ENCODE peak calls at places on chromosomes 11 and 22, in ten cellular contexts. One of them, this sample, is unnamed.

GRCh38 chr11:91158901-91159537 is 936.2 kb upstream of the CHORDC1 start:
- DNase-seq in glutamatergic neuron: no peak
- DNase-seq in effector memory CD8-positive, alpha-beta T cell: no peak
- DNase-seq in LHCN-M2: peak
- DNase-seq in small intestine: no peak
- DNase-seq in NCI-H774: no peak
- DNase-seq in C1 segment of cervical spinal cord: no peak
- DNase-seq in T-helper 2 cell: no peak
- DNase-seq in HT-29: no peak
- DNase-seq in stromal cell of bone marrow: no peak
- DNase-seq in this sample: no peak

GRCh38 chr22:42863349-42863911 is 6.4 kb upstream of the ARFGAP3 start:
- DNase-seq in LHCN-M2: peak
- DNase-seq in glutamatergic neuron: no peak
- DNase-seq in HT-29: peak
- DNase-seq in stromal cell of bone marrow: peak
- DNase-seq in NCI-H774: no peak
- DNase-seq in effector memory CD8-positive, alpha-beta T cell: no peak
- DNase-seq in T-helper 2 cell: no peak
- DNase-seq in C1 segment of cervical spinal cord: no peak
- DNase-seq in small intestine: no peak
- DNase-seq in this sample: no peak

GRCh38 chr11:2570211-2570811 is 125.5 kb downstream of the KCNQ1 start:
- DNase-seq in T-helper 2 cell: peak
- DNase-seq in stromal cell of bone marrow: no peak
- DNase-seq in small intestine: no peak
- DNase-seq in glutamatergic neuron: no peak
- DNase-seq in NCI-H774: no peak
- DNase-seq in effector memory CD8-positive, alpha-beta T cell: no peak
- DNase-seq in C1 segment of cervical spinal cord: no peak
- DNase-seq in HT-29: no peak
- DNase-seq in LHCN-M2: no peak
- DNase-seq in this sample: no peak

GRCh38 chr11:66142370-66143263 is 72.5 kb downstream of the PACS1 start:
- DNase-seq in stromal cell of bone marrow: no peak
- DNase-seq in NCI-H774: no peak
- DNase-seq in small intestine: no peak
- DNase-seq in glutamatergic neuron: no peak
- DNase-seq in T-helper 2 cell: no peak
- DNase-seq in LHCN-M2: peak
- DNase-seq in effector memory CD8-positive, alpha-beta T cell: no peak
- DNase-seq in HT-29: no peak
- DNase-seq in C1 segment of cervical spinal cord: no peak
- DNase-seq in this sample: no peak

GRCh38 chr22:36921309-36922096 is 8.1 kb downstream of the CSF2RB start:
- DNase-seq in glutamatergic neuron: no peak
- DNase-seq in effector memory CD8-positive, alpha-beta T cell: no peak
- DNase-seq in small intestine: no peak
- DNase-seq in LHCN-M2: no peak
- DNase-seq in C1 segment of cervical spinal cord: no peak
- DNase-seq in T-helper 2 cell: no peak
- DNase-seq in stromal cell of bone marrow: no peak
- DNase-seq in NCI-H774: no peak
- DNase-seq in HT-29: no peak
- DNase-seq in this sample: no peak

GRCh38 chr22:36069368-36069767 is 40.7 kb upstream of the RBFOX2 start:
- DNase-seq in small intestine: no peak
- DNase-seq in NCI-H774: no peak
- DNase-seq in glutamatergic neuron: no peak
- DNase-seq in T-helper 2 cell: no peak
- DNase-seq in C1 segment of cervical spinal cord: no peak
- DNase-seq in LHCN-M2: no peak
- DNase-seq in effector memory CD8-positive, alpha-beta T cell: no peak
- DNase-seq in stromal cell of bone marrow: no peak
- DNase-seq in HT-29: no peak
- DNase-seq in this sample: no peak

GRCh38 chr11:132318421-132319157 is 948.2 kb downstream of the NTM start:
- DNase-seq in effector memory CD8-positive, alpha-beta T cell: no peak
- DNase-seq in NCI-H774: no peak
- DNase-seq in stromal cell of bone marrow: peak
- DNase-seq in LHCN-M2: peak
- DNase-seq in HT-29: no peak
- DNase-seq in glutamatergic neuron: no peak
- DNase-seq in T-helper 2 cell: no peak
- DNase-seq in small intestine: no peak
- DNase-seq in C1 segment of cervical spinal cord: no peak
- DNase-seq in this sample: no peak

GRCh38 chr11:116578971-116579687 is 193.7 kb downstream of the BUD13 start:
- DNase-seq in stromal cell of bone marrow: no peak
- DNase-seq in NCI-H774: no peak
- DNase-seq in HT-29: no peak
- DNase-seq in C1 segment of cervical spinal cord: peak
- DNase-seq in LHCN-M2: no peak
- DNase-seq in small intestine: no peak
- DNase-seq in effector memory CD8-positive, alpha-beta T cell: no peak
- DNase-seq in T-helper 2 cell: no peak
- DNase-seq in glutamatergic neuron: peak
- DNase-seq in this sample: no peak

GRCh38 chr11:80414766-80415165 is 973.9 kb upstream of the TENM4 start:
- DNase-seq in LHCN-M2: peak
- DNase-seq in HT-29: no peak
- DNase-seq in C1 segment of cervical spinal cord: no peak
- DNase-seq in glutamatergic neuron: no peak
- DNase-seq in effector memory CD8-positive, alpha-beta T cell: no peak
- DNase-seq in NCI-H774: no peak
- DNase-seq in T-helper 2 cell: no peak
- DNase-seq in small intestine: peak
- DNase-seq in stromal cell of bone marrow: no peak
- DNase-seq in this sample: no peak

GRCh38 chr22:20583471-20583922 is 76.1 kb downstream of the MED15 start:
- DNase-seq in small intestine: no peak
- DNase-seq in T-helper 2 cell: no peak
- DNase-seq in effector memory CD8-positive, alpha-beta T cell: no peak
- DNase-seq in stromal cell of bone marrow: no peak
- DNase-seq in HT-29: peak
- DNase-seq in LHCN-M2: no peak
- DNase-seq in C1 segment of cervical spinal cord: peak
- DNase-seq in NCI-H774: no peak
- DNase-seq in glutamatergic neuron: no peak
- DNase-seq in this sample: no peak

GRCh38 chr22:41951898-41952474 is at the start of gene SMIM45:
- DNase-seq in T-helper 2 cell: no peak
- DNase-seq in NCI-H774: no peak
- DNase-seq in C1 segment of cervical spinal cord: peak
- DNase-seq in glutamatergic neuron: peak
- DNase-seq in HT-29: no peak
- DNase-seq in effector memory CD8-positive, alpha-beta T cell: no peak
- DNase-seq in small intestine: no peak
- DNase-seq in stromal cell of bone marrow: no peak
- DNase-seq in LHCN-M2: no peak
- DNase-seq in this sample: no peak

GRCh38 chr22:47398921-47399790 is 636.7 kb downstream of the TBC1D22A start:
- DNase-seq in stromal cell of bone marrow: no peak
- DNase-seq in LHCN-M2: no peak
- DNase-seq in glutamatergic neuron: no peak
- DNase-seq in C1 segment of cervical spinal cord: no peak
- DNase-seq in HT-29: no peak
- DNase-seq in T-helper 2 cell: no peak
- DNase-seq in small intestine: no peak
- DNase-seq in NCI-H774: no peak
- DNase-seq in effector memory CD8-positive, alpha-beta T cell: no peak
- DNase-seq in this sample: no peak

GRCh38 chr11:20840341-20840740 is 171.0 kb downstream of the NELL1 start:
- DNase-seq in HT-29: peak
- DNase-seq in C1 segment of cervical spinal cord: no peak
- DNase-seq in LHCN-M2: no peak
- DNase-seq in small intestine: peak
- DNase-seq in stromal cell of bone marrow: no peak
- DNase-seq in effector memory CD8-positive, alpha-beta T cell: no peak
- DNase-seq in NCI-H774: peak
- DNase-seq in T-helper 2 cell: no peak
- DNase-seq in glutamatergic neuron: no peak
- DNase-seq in this sample: no peak

GRCh38 chr11:73226297-73227006 is 8.4 kb downstream of the P2RY2 start:
- DNase-seq in glutamatergic neuron: peak
- DNase-seq in HT-29: no peak
- DNase-seq in NCI-H774: no peak
- DNase-seq in LHCN-M2: no peak
- DNase-seq in T-helper 2 cell: no peak
- DNase-seq in stromal cell of bone marrow: no peak
- DNase-seq in C1 segment of cervical spinal cord: no peak
- DNase-seq in small intestine: no peak
- DNase-seq in effector memory CD8-positive, alpha-beta T cell: no peak
- DNase-seq in this sample: no peak

GRCh38 chr11:26025680-26026079 is 306.2 kb upstream of the ANO3 start:
- DNase-seq in NCI-H774: no peak
- DNase-seq in small intestine: no peak
- DNase-seq in HT-29: no peak
- DNase-seq in glutamatergic neuron: no peak
- DNase-seq in C1 segment of cervical spinal cord: no peak
- DNase-seq in stromal cell of bone marrow: no peak
- DNase-seq in T-helper 2 cell: no peak
- DNase-seq in effector memory CD8-positive, alpha-beta T cell: no peak
- DNase-seq in LHCN-M2: no peak
- DNase-seq in this sample: no peak

GRCh38 chr11:43504316-43504950 is 145.7 kb downstream of the TTC17 start:
- DNase-seq in stromal cell of bone marrow: no peak
- DNase-seq in NCI-H774: no peak
- DNase-seq in effector memory CD8-positive, alpha-beta T cell: no peak
- DNase-seq in T-helper 2 cell: no peak
- DNase-seq in C1 segment of cervical spinal cord: no peak
- DNase-seq in glutamatergic neuron: peak
- DNase-seq in small intestine: no peak
- DNase-seq in LHCN-M2: no peak
- DNase-seq in HT-29: peak
- DNase-seq in this sample: no peak

GRCh38 chr11:124801636-124802312 is 1.6 kb upstream of the MSANTD2 start:
- DNase-seq in LHCN-M2: peak
- DNase-seq in effector memory CD8-positive, alpha-beta T cell: no peak
- DNase-seq in glutamatergic neuron: no peak
- DNase-seq in NCI-H774: no peak
- DNase-seq in T-helper 2 cell: no peak
- DNase-seq in stromal cell of bone marrow: no peak
- DNase-seq in small intestine: no peak
- DNase-seq in C1 segment of cervical spinal cord: no peak
- DNase-seq in HT-29: no peak
- DNase-seq in this sample: no peak

GRCh38 chr11:36451045-36451444 is 59.0 kb downstream of the TRAF6 start:
- DNase-seq in effector memory CD8-positive, alpha-beta T cell: no peak
- DNase-seq in stromal cell of bone marrow: no peak
- DNase-seq in glutamatergic neuron: no peak
- DNase-seq in HT-29: no peak
- DNase-seq in T-helper 2 cell: no peak
- DNase-seq in NCI-H774: no peak
- DNase-seq in small intestine: no peak
- DNase-seq in C1 segment of cervical spinal cord: no peak
- DNase-seq in LHCN-M2: no peak
- DNase-seq in this sample: no peak

GRCh38 chr22:50268655-50269113 is 1.5 kb downstream of the MAPK11 start:
- DNase-seq in glutamatergic neuron: no peak
- DNase-seq in NCI-H774: no peak
- DNase-seq in effector memory CD8-positive, alpha-beta T cell: no peak
- DNase-seq in T-helper 2 cell: no peak
- DNase-seq in HT-29: peak
- DNase-seq in LHCN-M2: no peak
- DNase-seq in C1 segment of cervical spinal cord: peak
- DNase-seq in stromal cell of bone marrow: no peak
- DNase-seq in small intestine: peak
- DNase-seq in this sample: no peak

GRCh38 chr22:29081499-29082236 is 8.8 kb downstream of the KREMEN1 start:
- DNase-seq in LHCN-M2: no peak
- DNase-seq in stromal cell of bone marrow: no peak
- DNase-seq in C1 segment of cervical spinal cord: no peak
- DNase-seq in effector memory CD8-positive, alpha-beta T cell: no peak
- DNase-seq in small intestine: peak
- DNase-seq in NCI-H774: no peak
- DNase-seq in glutamatergic neuron: no peak
- DNase-seq in HT-29: no peak
- DNase-seq in T-helper 2 cell: no peak
- DNase-seq in this sample: no peak

GRCh38 chr11:70159612-70160570 is 43.2 kb upstream of the FADD start:
- DNase-seq in NCI-H774: no peak
- DNase-seq in LHCN-M2: peak
- DNase-seq in T-helper 2 cell: no peak
- DNase-seq in stromal cell of bone marrow: no peak
- DNase-seq in C1 segment of cervical spinal cord: no peak
- DNase-seq in glutamatergic neuron: no peak
- DNase-seq in HT-29: peak
- DNase-seq in small intestine: peak
- DNase-seq in effector memory CD8-positive, alpha-beta T cell: no peak
- DNase-seq in this sample: no peak

GRCh38 chr22:21849489-21849888 is 18.0 kb downstream of the MAPK1 start:
- DNase-seq in small intestine: no peak
- DNase-seq in NCI-H774: no peak
- DNase-seq in T-helper 2 cell: no peak
- DNase-seq in stromal cell of bone marrow: no peak
- DNase-seq in C1 segment of cervical spinal cord: no peak
- DNase-seq in LHCN-M2: no peak
- DNase-seq in effector memory CD8-positive, alpha-beta T cell: no peak
- DNase-seq in glutamatergic neuron: no peak
- DNase-seq in HT-29: no peak
- DNase-seq in this sample: no peak

GRCh38 chr11:133277886-133278285 is 254.4 kb downstream of the OPCML start:
- DNase-seq in NCI-H774: no peak
- DNase-seq in T-helper 2 cell: no peak
- DNase-seq in effector memory CD8-positive, alpha-beta T cell: no peak
- DNase-seq in HT-29: no peak
- DNase-seq in small intestine: no peak
- DNase-seq in C1 segment of cervical spinal cord: no peak
- DNase-seq in glutamatergic neuron: no peak
- DNase-seq in LHCN-M2: no peak
- DNase-seq in stromal cell of bone marrow: no peak
- DNase-seq in this sample: no peak

GRCh38 chr11:46250071-46251052 is 27.1 kb upstream of the CREB3L1 start:
- DNase-seq in T-helper 2 cell: no peak
- DNase-seq in C1 segment of cervical spinal cord: no peak
- DNase-seq in HT-29: peak
- DNase-seq in stromal cell of bone marrow: no peak
- DNase-seq in NCI-H774: no peak
- DNase-seq in glutamatergic neuron: no peak
- DNase-seq in small intestine: peak
- DNase-seq in effector memory CD8-positive, alpha-beta T cell: no peak
- DNase-seq in LHCN-M2: peak
- DNase-seq in this sample: no peak

GRCh38 chr11:13276454-13276851 is 1.1 kb upstream of the BMAL1 start:
- DNase-seq in C1 segment of cervical spinal cord: no peak
- DNase-seq in stromal cell of bone marrow: no peak
- DNase-seq in T-helper 2 cell: peak
- DNase-seq in effector memory CD8-positive, alpha-beta T cell: no peak
- DNase-seq in glutamatergic neuron: no peak
- DNase-seq in NCI-H774: no peak
- DNase-seq in LHCN-M2: no peak
- DNase-seq in small intestine: no peak
- DNase-seq in HT-29: no peak
- DNase-seq in this sample: no peak

GRCh38 chr11:34234086-34234740 is 123.6 kb downstream of the ABTB2 start:
- DNase-seq in glutamatergic neuron: no peak
- DNase-seq in NCI-H774: no peak
- DNase-seq in small intestine: peak
- DNase-seq in C1 segment of cervical spinal cord: no peak
- DNase-seq in T-helper 2 cell: peak
- DNase-seq in effector memory CD8-positive, alpha-beta T cell: peak
- DNase-seq in HT-29: peak
- DNase-seq in LHCN-M2: peak
- DNase-seq in stromal cell of bone marrow: no peak
- DNase-seq in this sample: no peak

GRCh38 chr22:37484115-37485005 is 1.8 kb downstream of the MFNG start:
- DNase-seq in stromal cell of bone marrow: no peak
- DNase-seq in T-helper 2 cell: peak
- DNase-seq in HT-29: no peak
- DNase-seq in C1 segment of cervical spinal cord: peak
- DNase-seq in small intestine: peak
- DNase-seq in LHCN-M2: no peak
- DNase-seq in glutamatergic neuron: peak
- DNase-seq in NCI-H774: no peak
- DNase-seq in effector memory CD8-positive, alpha-beta T cell: peak
- DNase-seq in this sample: no peak

GRCh38 chr11:129458278-129458677 is 82.6 kb downstream of the BARX2 start:
- DNase-seq in NCI-H774: no peak
- DNase-seq in glutamatergic neuron: no peak
- DNase-seq in HT-29: no peak
- DNase-seq in stromal cell of bone marrow: no peak
- DNase-seq in T-helper 2 cell: no peak
- DNase-seq in small intestine: no peak
- DNase-seq in LHCN-M2: no peak
- DNase-seq in C1 segment of cervical spinal cord: no peak
- DNase-seq in effector memory CD8-positive, alpha-beta T cell: no peak
- DNase-seq in this sample: no peak